ENCODE peak calls at places on chromosomes 16 and 17, in four cellular contexts. One of them, this sample, is unnamed.
A peak's percentile ranks its signal among the peaks of the same experiment; 100 is the strongest.

GRCh38 chr17:55617441-55617840 is 105.2 kb downstream of the TMEM100 start:
- ATAC-seq in Right ventricle myocardium superior: no peak
- ATAC-seq in SK-N-SH treated with all-trans-retinoic acid at 6 μM for 48 hours: no peak
- ATAC-seq in left cardiac atrium: no peak
- ATAC-seq in this sample: peak; percentile 77

GRCh38 chr17:81576621-81577277 is 24.6 kb upstream of the FAAP100 start:
- ATAC-seq in Right ventricle myocardium superior: no peak
- ATAC-seq in SK-N-SH treated with all-trans-retinoic acid at 6 μM for 48 hours: peak; percentile 87
- ATAC-seq in left cardiac atrium: peak; percentile 55
- ATAC-seq in this sample: no peak

GRCh38 chr17:48799069-48799710 is 17.8 kb downstream of the TTLL6 start:
- ATAC-seq in Right ventricle myocardium superior: peak; percentile 18
- ATAC-seq in SK-N-SH treated with all-trans-retinoic acid at 6 μM for 48 hours: no peak
- ATAC-seq in left cardiac atrium: no peak
- ATAC-seq in this sample: no peak

GRCh38 chr17:4438162-4438944 is 4.6 kb downstream of the SPNS3 start:
- ATAC-seq in Right ventricle myocardium superior: no peak
- ATAC-seq in SK-N-SH treated with all-trans-retinoic acid at 6 μM for 48 hours: no peak
- ATAC-seq in left cardiac atrium: no peak
- ATAC-seq in this sample: no peak

GRCh38 chr17:66812571-66812970 is 22.3 kb upstream of the CACNG5 start:
- ATAC-seq in Right ventricle myocardium superior: no peak
- ATAC-seq in SK-N-SH treated with all-trans-retinoic acid at 6 μM for 48 hours: peak; percentile 6
- ATAC-seq in left cardiac atrium: no peak
- ATAC-seq in this sample: no peak

GRCh38 chr17:5527647-5528250 is 41.4 kb downstream of the MIS12 start:
- ATAC-seq in Right ventricle myocardium superior: no peak
- ATAC-seq in SK-N-SH treated with all-trans-retinoic acid at 6 μM for 48 hours: no peak
- ATAC-seq in left cardiac atrium: no peak
- ATAC-seq in this sample: no peak

GRCh38 chr16:68396481-68396880 is 51.8 kb downstream of the SMPD3 start:
- ATAC-seq in Right ventricle myocardium superior: no peak
- ATAC-seq in SK-N-SH treated with all-trans-retinoic acid at 6 μM for 48 hours: peak; percentile 71
- ATAC-seq in left cardiac atrium: peak; percentile 19
- ATAC-seq in this sample: no peak

GRCh38 chr17:4287710-4288109 is 23.9 kb upstream of the ANKFY1 start:
- ATAC-seq in Right ventricle myocardium superior: no peak
- ATAC-seq in SK-N-SH treated with all-trans-retinoic acid at 6 μM for 48 hours: no peak
- ATAC-seq in left cardiac atrium: no peak
- ATAC-seq in this sample: no peak

GRCh38 chr17:58517928-58518609 is 3.6 kb upstream of the MTMR4 start:
- ATAC-seq in Right ventricle myocardium superior: peak; percentile 92
- ATAC-seq in SK-N-SH treated with all-trans-retinoic acid at 6 μM for 48 hours: peak; percentile 86
- ATAC-seq in left cardiac atrium: peak; percentile 92
- ATAC-seq in this sample: peak; percentile 94

GRCh38 chr17:33052856-33053255 is 61.2 kb downstream of the SPACA3 start:
- ATAC-seq in Right ventricle myocardium superior: no peak
- ATAC-seq in SK-N-SH treated with all-trans-retinoic acid at 6 μM for 48 hours: no peak
- ATAC-seq in left cardiac atrium: no peak
- ATAC-seq in this sample: no peak

GRCh38 chr17:33234930-33235685 is 58.0 kb downstream of the ASIC2 start:
- ATAC-seq in Right ventricle myocardium superior: peak; percentile 94
- ATAC-seq in SK-N-SH treated with all-trans-retinoic acid at 6 μM for 48 hours: peak; percentile 99
- ATAC-seq in left cardiac atrium: peak; percentile 99
- ATAC-seq in this sample: peak; percentile 95

GRCh38 chr16:11302977-11303376 is 21.8 kb upstream of the PRM1 start:
- ATAC-seq in Right ventricle myocardium superior: no peak
- ATAC-seq in SK-N-SH treated with all-trans-retinoic acid at 6 μM for 48 hours: no peak
- ATAC-seq in left cardiac atrium: no peak
- ATAC-seq in this sample: no peak